ENCODE peak calls at places on chromosomes 4 and X, in five cellular contexts. One of them, this sample, is unnamed. For H3K9me3, the result is how much of the 10 kb centered on the place peaks cover.

GRCh38 chr4:162056947-162057346 is 106.9 kb downstream of the FSTL5 start:
- DNase-seq in cardiac muscle cell: no peak
- DNase-seq in tibial nerve: no peak
- DNase-seq in CD8-positive, alpha-beta T cell: no peak
- DNase-seq in breast epithelium: no peak
- DNase-seq in this sample: no peak

GRCh38 chr4:27381806-27382205 is 521.2 kb downstream of the STIM2 start:
- DNase-seq in cardiac muscle cell: no peak
- DNase-seq in tibial nerve: no peak
- DNase-seq in CD8-positive, alpha-beta T cell: no peak
- DNase-seq in breast epithelium: no peak
- DNase-seq in this sample: no peak

GRCh38 chr4:33696066-33696465 is 2548.2 kb downstream of the ARAP2 start:
- DNase-seq in cardiac muscle cell: peak
- DNase-seq in tibial nerve: no peak
- DNase-seq in CD8-positive, alpha-beta T cell: no peak
- DNase-seq in breast epithelium: no peak
- DNase-seq in this sample: no peak

GRCh38 chr4:21451032-21451431 is 497.5 kb downstream of the KCNIP4 start:
- DNase-seq in cardiac muscle cell: peak
- DNase-seq in tibial nerve: no peak
- DNase-seq in CD8-positive, alpha-beta T cell: no peak
- DNase-seq in breast epithelium: no peak
- DNase-seq in this sample: no peak

GRCh38 chrX:110006826-110007375 is 4.0 kb downstream of the TMEM164 start:
- DNase-seq in cardiac muscle cell: peak
- DNase-seq in tibial nerve: no peak
- DNase-seq in CD8-positive, alpha-beta T cell: no peak
- DNase-seq in breast epithelium: no peak
- DNase-seq in this sample: no peak

GRCh38 chrX:148500428-148501120 is at the start of gene AFF2:
- DNase-seq in cardiac muscle cell: peak
- DNase-seq in tibial nerve: peak
- DNase-seq in CD8-positive, alpha-beta T cell: peak
- DNase-seq in breast epithelium: no peak
- DNase-seq in this sample: peak

GRCh38 chr4:125693233-125693632 is 378.5 kb downstream of the FAT4 start:
- DNase-seq in cardiac muscle cell: no peak
- DNase-seq in tibial nerve: no peak
- DNase-seq in CD8-positive, alpha-beta T cell: no peak
- DNase-seq in breast epithelium: no peak
- DNase-seq in this sample: no peak

GRCh38 chr4:159446266-159446976 is 343.5 kb downstream of the RAPGEF2 start:
- DNase-seq in cardiac muscle cell: peak
- DNase-seq in tibial nerve: peak
- DNase-seq in CD8-positive, alpha-beta T cell: no peak
- DNase-seq in breast epithelium: no peak
- DNase-seq in this sample: no peak

GRCh38 chr4:69689530-69690111 is 36.6 kb upstream of the UGT2A1 start:
- DNase-seq in cardiac muscle cell: peak
- DNase-seq in tibial nerve: peak
- DNase-seq in CD8-positive, alpha-beta T cell: no peak
- DNase-seq in breast epithelium: no peak
- DNase-seq in this sample: no peak

GRCh38 chr4:102572452-102572851 is 71.3 kb downstream of the NFKB1 start:
- DNase-seq in cardiac muscle cell: no peak
- DNase-seq in tibial nerve: no peak
- DNase-seq in CD8-positive, alpha-beta T cell: no peak
- DNase-seq in breast epithelium: no peak
- DNase-seq in this sample: no peak

GRCh38 chrX:46587158-46587557 is 13.6 kb downstream of the CHST7 start:
- DNase-seq in cardiac muscle cell: peak
- DNase-seq in tibial nerve: no peak
- DNase-seq in CD8-positive, alpha-beta T cell: no peak
- DNase-seq in breast epithelium: no peak
- DNase-seq in this sample: no peak

GRCh38 chr4:124177647-124178425 is 534.7 kb downstream of the ANKRD50 start:
- DNase-seq in cardiac muscle cell: peak
- DNase-seq in tibial nerve: no peak
- DNase-seq in CD8-positive, alpha-beta T cell: no peak
- DNase-seq in breast epithelium: no peak
- DNase-seq in this sample: no peak

GRCh38 chrX:120301960-120302359 is 9.3 kb downstream of the TMEM255A start:
- DNase-seq in cardiac muscle cell: no peak
- DNase-seq in tibial nerve: no peak
- DNase-seq in CD8-positive, alpha-beta T cell: no peak
- DNase-seq in breast epithelium: no peak
- DNase-seq in this sample: no peak

GRCh38 chr4:177607111-177607573 is 164.9 kb upstream of the AGA start:
- DNase-seq in cardiac muscle cell: no peak
- DNase-seq in tibial nerve: no peak
- DNase-seq in CD8-positive, alpha-beta T cell: no peak
- DNase-seq in breast epithelium: no peak
- DNase-seq in this sample: no peak

GRCh38 chrX:78024349-78025108 is 55.1 kb upstream of the PGAM4 start:
- DNase-seq in cardiac muscle cell: peak
- DNase-seq in tibial nerve: peak
- DNase-seq in CD8-positive, alpha-beta T cell: peak
- DNase-seq in breast epithelium: no peak
- DNase-seq in this sample: no peak

DNA sequence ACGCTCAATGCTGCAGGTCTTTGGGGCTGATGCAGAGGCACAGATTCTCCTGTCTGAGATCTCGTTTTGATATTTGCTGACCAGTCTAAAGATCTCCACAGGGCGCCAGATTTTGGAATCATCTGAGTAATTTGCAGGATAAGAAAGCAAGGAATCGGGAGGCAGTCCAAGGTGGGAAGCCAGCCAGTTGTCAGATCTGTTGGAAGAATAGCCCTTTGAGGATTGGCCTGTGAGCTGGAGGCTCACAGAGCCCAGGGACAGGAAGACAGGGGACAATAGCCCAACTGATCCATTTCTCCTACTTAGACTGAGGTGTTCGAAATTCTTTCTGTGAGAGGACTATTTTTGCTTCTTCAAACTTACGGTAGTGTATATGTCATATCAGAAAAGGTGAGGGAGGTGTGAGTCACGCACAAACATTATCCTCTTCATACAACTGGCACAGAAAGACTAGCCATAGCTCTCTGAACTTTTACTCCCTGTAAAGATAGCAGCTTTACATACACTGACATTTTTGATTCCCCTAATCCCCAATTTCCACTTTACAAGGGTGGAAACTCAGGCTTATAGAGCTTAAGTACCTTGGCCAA is 8.8 kb downstream of the DIPK2B start:
- DNase-seq in cardiac muscle cell: peak
- DNase-seq in tibial nerve: no peak
- DNase-seq in CD8-positive, alpha-beta T cell: no peak
- DNase-seq in breast epithelium: no peak
- DNase-seq in this sample: no peak
- H3K9me3 ChIP-seq in cardiac muscle cell: under half
- H3K9me3 ChIP-seq in tibial nerve: under half
- H3K9me3 ChIP-seq in CD8-positive, alpha-beta T cell: under half
- H3K9me3 ChIP-seq in breast epithelium: under half
- H3K9me3 ChIP-seq in this sample: under half

DNA sequence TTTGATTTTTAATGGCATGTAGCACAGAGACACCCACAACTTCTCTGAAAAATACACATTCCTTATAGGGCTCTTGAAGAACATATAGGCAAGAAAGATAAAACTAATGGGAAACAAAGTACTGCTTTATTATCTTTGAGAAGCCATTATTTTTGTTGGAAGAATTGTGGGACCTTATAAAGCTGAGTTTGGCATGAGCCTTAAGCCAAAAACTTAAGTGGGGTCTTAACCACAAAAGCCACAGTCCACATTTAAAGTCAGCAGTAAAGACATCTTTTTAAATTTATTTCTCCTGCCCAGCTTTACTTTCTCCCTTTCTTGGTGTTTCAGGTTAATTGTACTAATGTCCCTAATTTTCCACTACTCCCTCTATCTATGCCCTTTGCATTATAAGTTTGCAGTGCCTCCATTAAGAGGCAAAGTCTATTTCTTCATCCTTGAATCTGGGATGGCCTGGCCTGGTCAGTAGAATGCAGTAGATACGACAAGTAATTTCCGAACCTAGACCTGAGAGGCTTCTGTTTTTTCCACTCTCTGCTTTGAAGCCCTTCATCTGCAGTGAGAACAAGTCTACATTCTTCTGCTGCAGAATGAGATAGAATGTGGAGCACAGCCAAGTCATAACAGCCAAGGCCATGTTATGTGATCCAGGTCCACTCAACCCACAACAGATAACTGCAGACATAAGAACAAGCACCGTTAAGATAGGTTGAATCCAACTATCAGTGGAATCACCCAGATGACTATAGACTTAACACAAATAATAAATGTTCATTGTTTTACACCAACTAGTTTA is 1297.5 kb downstream of the C4orf33 start:
- DNase-seq in cardiac muscle cell: peak
- DNase-seq in tibial nerve: no peak
- DNase-seq in CD8-positive, alpha-beta T cell: no peak
- DNase-seq in breast epithelium: no peak
- DNase-seq in this sample: no peak
- H3K9me3 ChIP-seq in cardiac muscle cell: under half
- H3K9me3 ChIP-seq in tibial nerve: under half
- H3K9me3 ChIP-seq in CD8-positive, alpha-beta T cell: under half
- H3K9me3 ChIP-seq in breast epithelium: under half
- H3K9me3 ChIP-seq in this sample: under half

DNA sequence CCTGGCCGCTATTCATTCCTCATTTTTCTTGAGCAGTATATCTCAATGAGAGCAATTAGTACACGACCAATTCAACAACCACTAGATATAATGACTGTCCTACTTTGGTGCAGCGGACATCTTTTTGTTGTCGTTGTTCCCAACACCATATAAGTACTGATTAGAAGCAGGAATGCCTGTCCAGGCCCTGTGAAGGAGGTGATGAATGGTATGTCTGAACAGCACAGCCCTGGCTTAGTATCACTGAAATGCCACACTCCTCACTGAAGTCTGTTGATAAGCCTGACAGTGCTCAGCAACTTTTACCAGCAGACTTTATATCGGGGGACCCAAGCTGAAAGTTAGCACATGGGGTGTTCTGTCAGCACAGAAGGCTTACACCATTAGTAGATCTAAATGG is 228.1 kb upstream of the TTC29 start:
- DNase-seq in cardiac muscle cell: peak
- DNase-seq in tibial nerve: no peak
- DNase-seq in CD8-positive, alpha-beta T cell: no peak
- DNase-seq in breast epithelium: no peak
- DNase-seq in this sample: no peak
- H3K9me3 ChIP-seq in cardiac muscle cell: under half
- H3K9me3 ChIP-seq in tibial nerve: under half
- H3K9me3 ChIP-seq in CD8-positive, alpha-beta T cell: under half
- H3K9me3 ChIP-seq in breast epithelium: under half
- H3K9me3 ChIP-seq in this sample: under half

GRCh38 chrX:32268207-32268606 is 943.1 kb downstream of the DMD start:
- DNase-seq in cardiac muscle cell: no peak
- DNase-seq in tibial nerve: no peak
- DNase-seq in CD8-positive, alpha-beta T cell: no peak
- DNase-seq in breast epithelium: no peak
- DNase-seq in this sample: no peak
- H3K9me3 ChIP-seq in cardiac muscle cell: under half
- H3K9me3 ChIP-seq in tibial nerve: under half
- H3K9me3 ChIP-seq in CD8-positive, alpha-beta T cell: under half
- H3K9me3 ChIP-seq in breast epithelium: under half
- H3K9me3 ChIP-seq in this sample: under half

This sample was measured in T-helper 17 cell.